ENCODE peak calls at places on chromosomes 1 and 21, in seven cellular contexts. One of them, this sample, is unnamed.

GRCh38 chr1:207888647-207889046 is 22.3 kb downstream of the CD34 start:
- DNase-seq in nephron progenitor cell: no peak
- DNase-seq in psoas muscle: peak
- DNase-seq in hypothalamus: no peak
- DNase-seq in mucosa of gallbladder: no peak
- DNase-seq in HFF-Myc: no peak
- DNase-seq in HT1080: no peak
- DNase-seq in this sample: no peak

GRCh38 chr1:42971848-42972291 is 13.2 kb upstream of the SLC2A1 start:
- DNase-seq in mucosa of gallbladder: peak
- DNase-seq in hypothalamus: no peak
- DNase-seq in HFF-Myc: peak
- DNase-seq in HT1080: peak
- DNase-seq in psoas muscle: no peak
- DNase-seq in nephron progenitor cell: no peak
- DNase-seq in this sample: peak

GRCh38 chr1:2278591-2279209 is 50.6 kb downstream of the SKI start:
- DNase-seq in hypothalamus: no peak
- DNase-seq in HT1080: no peak
- DNase-seq in psoas muscle: peak
- DNase-seq in mucosa of gallbladder: no peak
- DNase-seq in HFF-Myc: no peak
- DNase-seq in nephron progenitor cell: no peak
- DNase-seq in this sample: no peak

GRCh38 chr1:91736999-91737615 is 148.8 kb downstream of the TGFBR3 start:
- DNase-seq in mucosa of gallbladder: no peak
- DNase-seq in nephron progenitor cell: peak
- DNase-seq in psoas muscle: peak
- DNase-seq in HFF-Myc: peak
- DNase-seq in HT1080: peak
- DNase-seq in hypothalamus: no peak
- DNase-seq in this sample: no peak

GRCh38 chr1:66003690-66004089 is 211.0 kb downstream of the PDE4B start:
- DNase-seq in HT1080: no peak
- DNase-seq in psoas muscle: no peak
- DNase-seq in HFF-Myc: no peak
- DNase-seq in nephron progenitor cell: no peak
- DNase-seq in mucosa of gallbladder: no peak
- DNase-seq in hypothalamus: no peak
- DNase-seq in this sample: no peak

GRCh38 chr1:2595261-2595811 is 8.8 kb downstream of the PRXL2B start:
- DNase-seq in HFF-Myc: no peak
- DNase-seq in nephron progenitor cell: no peak
- DNase-seq in psoas muscle: no peak
- DNase-seq in HT1080: no peak
- DNase-seq in mucosa of gallbladder: no peak
- DNase-seq in hypothalamus: no peak
- DNase-seq in this sample: no peak

GRCh38 chr1:90357980-90358379 is 359.1 kb downstream of the BARHL2 start:
- DNase-seq in HFF-Myc: no peak
- DNase-seq in HT1080: no peak
- DNase-seq in hypothalamus: no peak
- DNase-seq in mucosa of gallbladder: no peak
- DNase-seq in psoas muscle: no peak
- DNase-seq in nephron progenitor cell: no peak
- DNase-seq in this sample: no peak

GRCh38 chr1:87805661-87806376 is 477.1 kb downstream of the LMO4 start:
- DNase-seq in mucosa of gallbladder: peak
- DNase-seq in HT1080: peak
- DNase-seq in nephron progenitor cell: no peak
- DNase-seq in hypothalamus: no peak
- DNase-seq in psoas muscle: no peak
- DNase-seq in HFF-Myc: peak
- DNase-seq in this sample: no peak

GRCh38 chr1:37752213-37752582 is 12.7 kb downstream of the EPHA10 start:
- DNase-seq in HT1080: no peak
- DNase-seq in HFF-Myc: no peak
- DNase-seq in psoas muscle: no peak
- DNase-seq in mucosa of gallbladder: no peak
- DNase-seq in hypothalamus: no peak
- DNase-seq in nephron progenitor cell: no peak
- DNase-seq in this sample: no peak

GRCh38 chr1:101221945-101222429 is 14.8 kb upstream of the S1PR1 start:
- DNase-seq in mucosa of gallbladder: no peak
- DNase-seq in nephron progenitor cell: no peak
- DNase-seq in HT1080: no peak
- DNase-seq in psoas muscle: no peak
- DNase-seq in hypothalamus: no peak
- DNase-seq in HFF-Myc: no peak
- DNase-seq in this sample: no peak

GRCh38 chr1:167239257-167239656 is 18.6 kb downstream of the POU2F1 start:
- DNase-seq in HT1080: no peak
- DNase-seq in HFF-Myc: no peak
- DNase-seq in psoas muscle: no peak
- DNase-seq in hypothalamus: no peak
- DNase-seq in nephron progenitor cell: no peak
- DNase-seq in mucosa of gallbladder: no peak
- DNase-seq in this sample: no peak

GRCh38 chr1:27342778-27343638 is 1.2 kb downstream of the SYTL1 start:
- DNase-seq in HFF-Myc: no peak
- DNase-seq in psoas muscle: no peak
- DNase-seq in mucosa of gallbladder: no peak
- DNase-seq in hypothalamus: no peak
- DNase-seq in nephron progenitor cell: peak
- DNase-seq in HT1080: no peak
- DNase-seq in this sample: peak

GRCh38 chr1:6205849-6206845 is at the start of gene RNF207:
- DNase-seq in psoas muscle: peak
- DNase-seq in nephron progenitor cell: peak
- DNase-seq in mucosa of gallbladder: no peak
- DNase-seq in HFF-Myc: no peak
- DNase-seq in HT1080: no peak
- DNase-seq in hypothalamus: no peak
- DNase-seq in this sample: peak

GRCh38 chr1:234844479-234845031 is 234.6 kb upstream of the IRF2BP2 start:
- DNase-seq in psoas muscle: no peak
- DNase-seq in nephron progenitor cell: no peak
- DNase-seq in HFF-Myc: no peak
- DNase-seq in mucosa of gallbladder: no peak
- DNase-seq in hypothalamus: no peak
- DNase-seq in HT1080: no peak
- DNase-seq in this sample: no peak

GRCh38 chr1:167973832-167974231 is 37.0 kb upstream of the MPC2 start:
- DNase-seq in nephron progenitor cell: no peak
- DNase-seq in mucosa of gallbladder: no peak
- DNase-seq in hypothalamus: no peak
- DNase-seq in psoas muscle: no peak
- DNase-seq in HT1080: no peak
- DNase-seq in HFF-Myc: no peak
- DNase-seq in this sample: no peak

GRCh38 chr21:44704636-44705001 is 6.8 kb downstream of the TSPEAR start:
- DNase-seq in mucosa of gallbladder: no peak
- DNase-seq in HT1080: no peak
- DNase-seq in nephron progenitor cell: no peak
- DNase-seq in psoas muscle: peak
- DNase-seq in hypothalamus: no peak
- DNase-seq in HFF-Myc: no peak
- DNase-seq in this sample: peak

GRCh38 chr1:210669951-210670350 is 341.2 kb downstream of the HHAT start:
- DNase-seq in HFF-Myc: no peak
- DNase-seq in psoas muscle: no peak
- DNase-seq in HT1080: no peak
- DNase-seq in mucosa of gallbladder: no peak
- DNase-seq in hypothalamus: no peak
- DNase-seq in nephron progenitor cell: no peak
- DNase-seq in this sample: no peak

GRCh38 chr1:93016171-93016570 is 54.9 kb upstream of the DIPK1A start:
- DNase-seq in nephron progenitor cell: no peak
- DNase-seq in HFF-Myc: no peak
- DNase-seq in HT1080: no peak
- DNase-seq in hypothalamus: no peak
- DNase-seq in mucosa of gallbladder: no peak
- DNase-seq in psoas muscle: no peak
- DNase-seq in this sample: no peak

GRCh38 chr1:20840731-20841130 is 53.6 kb upstream of the HP1BP3 start:
- DNase-seq in nephron progenitor cell: no peak
- DNase-seq in HT1080: no peak
- DNase-seq in psoas muscle: no peak
- DNase-seq in mucosa of gallbladder: no peak
- DNase-seq in hypothalamus: no peak
- DNase-seq in HFF-Myc: no peak
- DNase-seq in this sample: no peak

GRCh38 chr1:233433436-233434213 is 106.1 kb downstream of the MAP3K21 start:
- DNase-seq in mucosa of gallbladder: no peak
- DNase-seq in psoas muscle: no peak
- DNase-seq in HFF-Myc: no peak
- DNase-seq in hypothalamus: no peak
- DNase-seq in HT1080: no peak
- DNase-seq in nephron progenitor cell: no peak
- DNase-seq in this sample: no peak

GRCh38 chr1:18182518-18183160 is 75.0 kb downstream of the IGSF21 start:
- DNase-seq in HFF-Myc: no peak
- DNase-seq in nephron progenitor cell: no peak
- DNase-seq in HT1080: no peak
- DNase-seq in mucosa of gallbladder: no peak
- DNase-seq in psoas muscle: no peak
- DNase-seq in hypothalamus: peak
- DNase-seq in this sample: no peak

GRCh38 chr1:184973308-184974085 is 811 bp downstream of the NIBAN1 start:
- DNase-seq in psoas muscle: peak
- DNase-seq in nephron progenitor cell: no peak
- DNase-seq in HFF-Myc: no peak
- DNase-seq in mucosa of gallbladder: no peak
- DNase-seq in hypothalamus: peak
- DNase-seq in HT1080: peak
- DNase-seq in this sample: peak

GRCh38 chr1:228304766-228305395 is 97.0 kb downstream of the OBSCN start:
- DNase-seq in psoas muscle: no peak
- DNase-seq in mucosa of gallbladder: no peak
- DNase-seq in HT1080: no peak
- DNase-seq in nephron progenitor cell: no peak
- DNase-seq in HFF-Myc: no peak
- DNase-seq in hypothalamus: no peak
- DNase-seq in this sample: no peak

GRCh38 chr1:224520808-224521207 is 86.2 kb upstream of the WDR26 start:
- DNase-seq in nephron progenitor cell: no peak
- DNase-seq in HT1080: no peak
- DNase-seq in mucosa of gallbladder: no peak
- DNase-seq in hypothalamus: no peak
- DNase-seq in psoas muscle: no peak
- DNase-seq in HFF-Myc: no peak
- DNase-seq in this sample: no peak

GRCh38 chr1:113675299-113675698 is 84.0 kb downstream of the PHTF1 start:
- DNase-seq in nephron progenitor cell: no peak
- DNase-seq in HT1080: peak
- DNase-seq in mucosa of gallbladder: no peak
- DNase-seq in hypothalamus: no peak
- DNase-seq in HFF-Myc: no peak
- DNase-seq in psoas muscle: no peak
- DNase-seq in this sample: no peak

GRCh38 chr21:37665230-37666024 is 250.8 kb downstream of the KCNJ6 start:
- DNase-seq in nephron progenitor cell: no peak
- DNase-seq in psoas muscle: no peak
- DNase-seq in hypothalamus: no peak
- DNase-seq in HFF-Myc: no peak
- DNase-seq in HT1080: peak
- DNase-seq in mucosa of gallbladder: no peak
- DNase-seq in this sample: no peak

GRCh38 chr1:167786502-167786901 is 64.7 kb downstream of the MPZL1 start:
- DNase-seq in nephron progenitor cell: no peak
- DNase-seq in mucosa of gallbladder: no peak
- DNase-seq in HFF-Myc: no peak
- DNase-seq in psoas muscle: no peak
- DNase-seq in hypothalamus: no peak
- DNase-seq in HT1080: no peak
- DNase-seq in this sample: no peak

GRCh38 chr1:27862671-27863551 is 9.4 kb upstream of the THEMIS2 start:
- DNase-seq in hypothalamus: no peak
- DNase-seq in nephron progenitor cell: no peak
- DNase-seq in HFF-Myc: peak
- DNase-seq in HT1080: peak
- DNase-seq in mucosa of gallbladder: peak
- DNase-seq in psoas muscle: peak
- DNase-seq in this sample: peak

GRCh38 chr21:38809170-38809878 is 3.6 kb downstream of the ETS2 start:
- DNase-seq in psoas muscle: no peak
- DNase-seq in HFF-Myc: no peak
- DNase-seq in mucosa of gallbladder: no peak
- DNase-seq in hypothalamus: no peak
- DNase-seq in nephron progenitor cell: no peak
- DNase-seq in HT1080: no peak
- DNase-seq in this sample: peak

GRCh38 chr1:34831721-34832246 is 27.8 kb downstream of the SMIM12 start:
- DNase-seq in nephron progenitor cell: no peak
- DNase-seq in psoas muscle: no peak
- DNase-seq in mucosa of gallbladder: no peak
- DNase-seq in hypothalamus: no peak
- DNase-seq in HFF-Myc: no peak
- DNase-seq in HT1080: no peak
- DNase-seq in this sample: no peak

GRCh38 chr1:94725566-94725965 is 94.6 kb upstream of the SLC44A3 start:
- DNase-seq in HT1080: peak
- DNase-seq in HFF-Myc: no peak
- DNase-seq in psoas muscle: no peak
- DNase-seq in nephron progenitor cell: no peak
- DNase-seq in mucosa of gallbladder: no peak
- DNase-seq in hypothalamus: no peak
- DNase-seq in this sample: no peak

GRCh38 chr1:113987259-113987658 is 8.0 kb downstream of the OLFML3 start:
- DNase-seq in hypothalamus: no peak
- DNase-seq in mucosa of gallbladder: no peak
- DNase-seq in HT1080: no peak
- DNase-seq in psoas muscle: no peak
- DNase-seq in nephron progenitor cell: no peak
- DNase-seq in HFF-Myc: no peak
- DNase-seq in this sample: no peak

GRCh38 chr1:11842154-11843041 is 5.2 kb downstream of the NPPA start:
- DNase-seq in hypothalamus: no peak
- DNase-seq in psoas muscle: no peak
- DNase-seq in mucosa of gallbladder: peak
- DNase-seq in HFF-Myc: no peak
- DNase-seq in HT1080: no peak
- DNase-seq in nephron progenitor cell: no peak
- DNase-seq in this sample: peak

GRCh38 chr21:33157303-33157702 is 72.4 kb upstream of the IFNAR2 start:
- DNase-seq in HFF-Myc: no peak
- DNase-seq in mucosa of gallbladder: no peak
- DNase-seq in nephron progenitor cell: peak
- DNase-seq in hypothalamus: no peak
- DNase-seq in HT1080: no peak
- DNase-seq in psoas muscle: no peak
- DNase-seq in this sample: no peak